ENCODE peak calls at places on chromosomes 7 and 10, in five cellular contexts. A is neural crest cell, S is mammary epithelial cell, R is WERI-Rb-1, U is endothelial cell. G is an unnamed sample.

GRCh38 chr7:141704741-141705140 is 2.8 kb upstream of the DENND11 start:
- DNase-seq in A (no peak), S (peak; percentile 16), R (no peak), U (no peak), G (no peak)

GRCh38 chr7:101814996-101815825 is 2.2 kb upstream of the CUX1 start:
- DNase-seq in A (peak; percentile 49), S (peak; percentile 21), R (peak; percentile 68), U (peak; percentile 73), G (peak; percentile 72)

GRCh38 chr7:30252885-30253795 is 31.3 kb upstream of the ZNRF2 start:
- DNase-seq in A (no peak), S (peak; percentile 60), R (no peak), U (no peak), G (no peak)

GRCh38 chr7:7183833-7184463 is 1.6 kb downstream of the C1GALT1 start:
- DNase-seq in A (no peak), S (peak; percentile 33), R (no peak), U (no peak), G (no peak)

GRCh38 chr7:24504040-24504439 is 69.2 kb upstream of the PALS2 start:
- DNase-seq in A (no peak), S (no peak), R (no peak), U (no peak), G (no peak)

GRCh38 chr7:79624336-79624735 is 170.9 kb upstream of the MAGI2 start:
- DNase-seq in A (no peak), S (no peak), R (no peak), U (no peak), G (no peak)

GRCh38 chr7:1749864-1750466 is 79.9 kb downstream of the ELFN1 start:
- DNase-seq in A (no peak), S (no peak), R (no peak), U (no peak), G (no peak)

GRCh38 chr10:93629636-93630291 is 17.4 kb downstream of the PDE6C start:
- DNase-seq in A (no peak), S (no peak), R (no peak), U (no peak), G (no peak)

GRCh38 chr10:24465899-24466615 is 257.1 kb downstream of the KIAA1217 start:
- DNase-seq in A (no peak), S (peak; percentile 97), R (no peak), U (no peak), G (no peak)

GRCh38 chr7:17661982-17662585 is 278.2 kb downstream of the SNX13 start:
- DNase-seq in A (no peak), S (peak; percentile 92), R (no peak), U (no peak), G (no peak)

GRCh38 chr10:94938383-94938782 is at the start of gene CYP2C9:
- DNase-seq in A (no peak), S (no peak), R (no peak), U (no peak), G (no peak)

GRCh38 chr10:78494179-78494578 is 460.5 kb downstream of the RPS24 start:
- DNase-seq in A (no peak), S (no peak), R (no peak), U (no peak), G (no peak)

GRCh38 chr10:59678884-59679301 is 30.8 kb downstream of the SLC16A9 start:
- DNase-seq in A (no peak), S (peak; percentile 85), R (no peak), U (no peak), G (no peak)

GRCh38 chr7:98420966-98421612 is 20.2 kb upstream of the BAIAP2L1 start:
- DNase-seq in A (peak; percentile 29), S (peak; percentile 75), R (peak; percentile 84), U (peak; percentile 71), G (peak; percentile 77)

GRCh38 chr10:71946700-71947099 is 17.5 kb upstream of the CHST3 start:
- DNase-seq in A (no peak), S (no peak), R (no peak), U (no peak), G (no peak)

GRCh38 chr10:103818765-103819374 is 36.5 kb downstream of the SH3PXD2A start:
- DNase-seq in A (no peak), S (no peak), R (no peak), U (no peak), G (no peak)

GRCh38 chr10:92690211-92691041 is 671 bp downstream of the HHEX start:
- DNase-seq in A (peak; percentile 13), S (peak; percentile 56), R (no peak), U (peak; percentile 75), G (peak; percentile 42)

GRCh38 chr10:103427866-103428265 is 24.3 kb downstream of the CALHM2 start:
- DNase-seq in A (no peak), S (no peak), R (peak; percentile 25), U (no peak), G (no peak)

GRCh38 chr10:89086801-89087513 is 96.4 kb downstream of the FAS start:
- DNase-seq in A (no peak), S (no peak), R (no peak), U (no peak), G (no peak)

GRCh38 chr7:136912339-136912738 is 43.9 kb downstream of the CHRM2 start:
- DNase-seq in A (no peak), S (no peak), R (no peak), U (no peak), G (no peak)

GRCh38 chr10:130967784-130968183 is 343.7 kb downstream of the TCERG1L start:
- DNase-seq in A (no peak), S (no peak), R (no peak), U (no peak), G (no peak)

GRCh38 chr10:130970341-130971122 is 341.0 kb downstream of the TCERG1L start:
- DNase-seq in A (no peak), S (no peak), R (no peak), U (no peak), G (no peak)

GRCh38 chr10:130969700-130970099 is 341.8 kb downstream of the TCERG1L start:
- DNase-seq in A (no peak), S (no peak), R (no peak), U (no peak), G (no peak)

GRCh38 chr10:130968511-130968910 is 343.0 kb downstream of the TCERG1L start:
- DNase-seq in A (no peak), S (no peak), R (no peak), U (no peak), G (no peak)

DNA sequence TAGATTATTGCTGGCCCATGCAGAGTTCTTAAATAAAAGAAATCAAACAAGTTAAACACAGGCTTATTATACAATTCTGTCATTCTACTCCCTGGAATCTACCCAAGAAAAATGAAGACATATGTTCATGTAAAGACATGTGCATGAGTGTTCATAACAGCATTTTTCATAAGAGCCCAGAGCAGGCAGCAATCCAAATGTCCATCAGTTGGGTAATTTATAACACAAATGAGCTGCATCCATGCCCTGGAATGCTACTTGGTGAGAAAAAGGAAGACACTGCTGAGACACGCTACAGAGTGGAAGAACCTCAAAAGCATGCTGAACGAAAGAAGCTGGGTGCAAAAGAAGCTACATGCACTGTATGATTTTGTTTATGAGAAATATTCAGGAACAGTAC is 342.6 kb downstream of the TCERG1L start:
- DNase-seq in A (no peak), S (no peak), R (no peak), U (no peak), G (no peak)
- TF ChIP-seq CTCF in A (no peak), S (no peak), R (no peak), U (no peak), G (no peak)

GRCh38 chr10:74738985-74739567 is 87.3 kb upstream of the KAT6B start:
- DNase-seq in A (no peak), S (no peak), R (no peak), U (peak; percentile 8), G (no peak)

GRCh38 chr10:74736029-74736428 is 90.4 kb upstream of the KAT6B start:
- DNase-seq in A (no peak), S (no peak), R (no peak), U (no peak), G (no peak)

GRCh38 chr10:74738543-74738942 is 87.9 kb upstream of the KAT6B start:
- DNase-seq in A (no peak), S (no peak), R (no peak), U (no peak), G (no peak)

GRCh38 chr10:74733612-74734011 is 92.8 kb upstream of the KAT6B start:
- DNase-seq in A (no peak), S (no peak), R (no peak), U (no peak), G (no peak)

DNA sequence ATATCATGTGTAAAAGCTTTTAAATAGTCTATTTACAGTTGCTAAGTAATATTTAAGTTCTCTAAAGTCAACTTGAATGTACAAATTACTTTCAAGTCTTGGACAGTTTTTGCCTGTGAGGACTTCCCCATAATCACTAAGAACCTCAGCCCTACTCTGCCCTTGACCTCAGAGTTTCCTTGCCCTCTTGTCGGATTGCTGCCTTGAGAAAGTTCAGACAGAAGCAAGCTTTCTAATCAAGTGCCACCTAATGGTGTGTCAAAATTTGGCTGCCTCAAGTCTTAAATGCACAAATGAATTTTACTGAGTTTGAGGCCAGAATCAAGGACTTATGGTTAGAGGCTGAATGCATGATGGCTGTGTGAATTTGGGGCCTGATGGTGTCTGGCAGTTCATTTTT is 88.3 kb upstream of the KAT6B start:
- DNase-seq in A (no peak), S (no peak), R (no peak), U (no peak), G (no peak)
- TF ChIP-seq CTCF in A (no peak), S (no peak), R (no peak), U (no peak), G (no peak)

GRCh38 chr7:54664235-54665228 is 94.5 kb downstream of the SEC61G start:
- DNase-seq in A (peak; percentile 71), S (peak; percentile 66), R (peak; percentile 86), U (peak; percentile 83), G (peak; percentile 85)
- TF ChIP-seq CTCF in A (peak; percentile 70), S (peak; percentile 89), R (peak; percentile 83), U (no peak), G (peak; percentile 29)

GRCh38 chr7:55065511-55066229 is 46.9 kb downstream of the EGFR start:
- DNase-seq in A (no peak), S (peak; percentile 79), R (no peak), U (no peak), G (peak; percentile 16)
- TF ChIP-seq CTCF in A (peak; percentile 14), S (no peak), R (no peak), U (no peak), G (no peak)